ENCODE peak calls at places on chromosomes 2 and 18, in six cellular contexts. R is DND-41, M is sigmoid colon, C is HCT116, N is PC-3, E is adrenal gland. D is an unnamed sample.

GRCh38 chr2:17752892-17753802 is 463 bp downstream of the SMC6 start:
- DNase-seq in C (no peak), M (peak; percentile 66), N (peak; percentile 60), E (peak; percentile 58), R (peak; percentile 46), D (no peak)

GRCh38 chr2:119372778-119373568 is 6.2 kb downstream of the DBI start:
- DNase-seq in N (no peak), C (no peak), R (peak; percentile 10), M (no peak), E (no peak), D (no peak)

GRCh38 chr18:7202119-7202680 is 28.7 kb upstream of the LRRC30 start:
- DNase-seq in M (no peak), E (no peak), C (no peak), R (no peak), N (no peak), D (no peak)

GRCh38 chr2:44768438-44769236 is 172.9 kb upstream of the SIX3 start:
- DNase-seq in C (no peak), R (no peak), N (no peak), E (no peak), M (no peak), D (peak; percentile 46)

GRCh38 chr2:45874324-45874723 is 222.8 kb downstream of the PRKCE start:
- DNase-seq in R (no peak), E (peak; percentile 84), C (no peak), N (peak; percentile 19), M (peak; percentile 87), D (peak; percentile 82)

GRCh38 chr18:39591647-39592046 is 2026.0 kb upstream of the CELF4 start:
- DNase-seq in C (no peak), M (no peak), N (no peak), R (no peak), E (no peak), D (no peak)

GRCh38 chr2:43217228-43218220 is 8.9 kb downstream of the ZFP36L2 start:
- DNase-seq in E (peak; percentile 48), N (no peak), R (peak; percentile 36), M (no peak), C (no peak), D (no peak)

GRCh38 chr2:235740821-235741220 is 247.0 kb downstream of the AGAP1 start:
- DNase-seq in N (peak; percentile 42), C (no peak), R (peak; percentile 9), M (no peak), E (no peak), D (no peak)

GRCh38 chr2:61816480-61817355 is 37.1 kb downstream of the FAM161A start:
- DNase-seq in C (no peak), R (no peak), M (no peak), E (no peak), N (no peak), D (no peak)

GRCh38 chr2:234032301-234032856 is 18.1 kb upstream of the SPP2 start:
- DNase-seq in E (no peak), C (no peak), R (no peak), N (peak; percentile 86), M (no peak), D (no peak)

GRCh38 chr2:3625186-3625585 is 30.3 kb downstream of the COLEC11 start:
- DNase-seq in M (peak; percentile 41), E (no peak), R (no peak), N (no peak), C (no peak), D (peak; percentile 34)

GRCh38 chr2:201642086-201642578 is 1.2 kb downstream of the TMEM237 start:
- DNase-seq in E (peak; percentile 60), C (no peak), R (no peak), N (no peak), M (no peak), D (no peak)

GRCh38 chr18:13564579-13564978 is 161.8 kb downstream of the FAM210A start:
- DNase-seq in C (no peak), M (no peak), E (no peak), N (no peak), R (no peak), D (peak; percentile 73)

GRCh38 chr2:218607436-218608115 is at the start of gene PLCD4:
- DNase-seq in E (peak; percentile 46), C (no peak), N (peak; percentile 65), M (peak; percentile 89), R (no peak), D (peak; percentile 44)

GRCh38 chr2:187890690-187891089 is 336.5 kb upstream of the TFPI start:
- DNase-seq in N (no peak), C (no peak), M (no peak), R (no peak), E (no peak), D (no peak)

GRCh38 chr2:39994151-39994550 is 215.1 kb upstream of the THUMPD2 start:
- DNase-seq in M (no peak), N (peak; percentile 86), C (no peak), R (no peak), E (no peak), D (no peak)

GRCh38 chr2:104848526-104848925 is 5.4 kb upstream of the POU3F3 start:
- DNase-seq in R (no peak), N (no peak), M (no peak), C (no peak), E (no peak), D (no peak)

GRCh38 chr2:58562281-58562680 is 321.2 kb upstream of the FANCL start:
- DNase-seq in R (no peak), M (no peak), C (no peak), N (peak; percentile 26), E (no peak), D (no peak)

GRCh38 chr2:64850641-64851040 is 138.6 kb upstream of the SLC1A4 start:
- DNase-seq in C (no peak), N (no peak), M (no peak), R (no peak), E (no peak), D (no peak)

DNA sequence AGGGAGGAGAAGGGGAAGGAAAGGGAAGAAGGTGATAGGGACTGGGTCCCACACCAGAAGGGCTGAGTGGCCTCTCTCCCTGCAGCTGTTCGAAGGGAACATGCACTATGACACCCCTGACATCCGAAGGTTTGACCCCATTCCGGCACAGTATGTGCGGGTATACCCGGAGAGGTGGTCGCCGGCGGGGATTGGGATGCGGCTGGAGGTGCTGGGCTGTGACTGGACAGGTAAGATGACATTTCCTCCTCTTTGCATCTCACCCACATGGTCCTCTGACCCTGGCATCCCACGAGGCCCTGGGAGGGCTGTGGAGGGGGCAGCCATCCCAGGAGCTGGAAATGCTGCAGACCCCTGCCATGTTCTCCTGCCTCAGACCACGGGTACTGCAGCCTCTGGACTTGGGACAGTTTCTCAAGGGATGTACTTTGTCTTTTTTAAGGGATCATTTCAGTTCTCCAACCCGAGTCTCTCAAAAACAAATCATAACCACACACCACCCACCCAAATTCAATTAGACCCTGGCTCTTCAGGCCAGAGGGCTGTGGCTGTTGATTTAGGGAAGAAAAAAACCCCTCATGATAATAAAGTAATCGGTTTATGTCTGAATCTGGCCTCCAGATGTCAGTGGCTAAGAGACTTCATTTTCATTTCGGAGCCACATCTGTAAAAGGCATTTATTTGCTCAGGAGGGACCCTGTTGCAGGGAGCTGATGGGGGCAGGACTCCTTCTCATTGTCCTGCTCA is 63.5 kb downstream of the NRP2 start:
- DNase-seq in C (no peak), R (no peak), M (no peak), E (no peak), N (no peak), D (no peak)
- H3K4me1 ChIP-seq in C (peaks cover 46% of the 10 kb centered on the region), R (no peaks in the 10 kb centered on the region), M (peaks cover 79% of the 10 kb centered on the region), E (peaks cover 15% of the 10 kb centered on the region), N (peaks cover 58% of the 10 kb centered on the region), D (no peaks in the 10 kb centered on the region)

GRCh38 chr2:181682795-181683517 is 2.6 kb upstream of the NEUROD1 start:
- DNase-seq in N (no peak), R (no peak), E (no peak), M (no peak), C (no peak), D (no peak)

GRCh38 chr2:181685150-181685688 is 4.9 kb upstream of the NEUROD1 start:
- DNase-seq in M (no peak), C (no peak), R (no peak), E (no peak), N (no peak), D (no peak)

GRCh38 chr2:181684454-181685149 is 4.3 kb upstream of the NEUROD1 start:
- DNase-seq in N (no peak), M (no peak), E (no peak), C (no peak), R (no peak), D (no peak)

GRCh38 chr2:181682026-181682789 is 1.9 kb upstream of the NEUROD1 start:
- DNase-seq in E (no peak), M (no peak), R (no peak), N (no peak), C (no peak), D (no peak)

DNA sequence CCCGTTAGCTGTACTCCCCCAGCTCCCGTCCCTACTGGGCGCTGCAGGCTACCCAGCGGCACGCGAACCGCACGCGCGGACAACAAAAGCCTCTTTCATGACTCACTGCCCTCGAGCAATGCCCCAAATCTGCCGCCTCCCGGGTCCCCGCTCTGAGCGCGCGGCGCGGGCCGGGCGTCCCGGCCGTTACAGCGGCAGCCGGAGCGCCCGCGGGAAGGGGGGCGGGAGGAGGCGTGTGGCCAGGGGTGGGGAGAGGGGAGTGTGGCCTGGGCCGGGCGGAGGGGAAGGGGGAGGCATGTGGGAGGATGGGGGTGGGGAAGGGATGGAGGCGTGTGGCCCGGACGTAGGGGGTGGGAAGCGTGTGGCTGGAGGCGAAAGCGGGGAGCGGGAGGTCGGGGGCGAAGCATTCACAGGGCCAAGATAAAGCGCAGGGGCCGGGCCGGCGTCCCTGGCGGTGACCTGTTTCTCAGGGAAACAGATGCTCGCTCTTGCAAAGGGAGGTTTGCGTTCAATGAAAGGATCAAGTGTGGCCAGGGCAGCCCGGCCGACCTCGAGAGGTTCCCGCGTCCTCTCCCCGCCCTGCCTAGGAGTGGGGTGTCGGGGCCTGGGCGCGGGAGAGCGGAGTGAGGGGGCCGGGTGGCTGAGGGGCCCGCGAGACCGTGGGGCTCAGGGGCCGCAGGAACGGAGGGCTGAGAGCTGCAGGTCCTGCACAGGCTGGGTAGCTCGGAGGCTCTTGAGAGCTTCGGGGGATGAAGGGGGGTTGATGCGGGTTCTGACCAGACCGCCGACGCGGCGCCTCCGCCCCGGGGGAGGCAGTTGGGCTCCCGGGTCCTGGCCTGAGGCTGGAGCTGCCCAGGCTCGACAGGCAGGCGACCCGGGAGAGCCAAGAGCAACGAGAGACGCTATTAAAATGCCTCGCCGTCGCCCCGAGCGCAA is 3.5 kb upstream of the NEUROD1 start:
- DNase-seq in M (peak; percentile 63), E (no peak), C (peak; percentile 16), R (no peak), N (no peak), D (no peak)
- H3K4me3 ChIP-seq in M (peak overlapping the region; percentile 12), E (no peak overlapping the region), C (no peak overlapping the region), R (no peak overlapping the region), N (no peak overlapping the region), D (no peak overlapping the region)

GRCh38 chr2:171132086-171132485 is 28.6 kb downstream of the TLK1 start:
- DNase-seq in C (no peak), E (no peak), M (no peak), R (no peak), N (no peak), D (no peak)
- H3K27ac ChIP-seq in C (no peak overlapping the region), E (no peak overlapping the region), M (no peak overlapping the region), R (no peak overlapping the region), N (no peak overlapping the region), D (no peak overlapping the region)

GRCh38 chr18:58359226-58360019 is 269.5 kb downstream of the ALPK2 start:
- DNase-seq in N (no peak), R (no peak), M (no peak), C (no peak), E (no peak), D (no peak)
- H3K4me1 ChIP-seq in N (peaks cover 36% of the 10 kb centered on the region), R (no peaks in the 10 kb centered on the region), M (peaks cover 33% of the 10 kb centered on the region), C (no peaks in the 10 kb centered on the region), E (no peaks in the 10 kb centered on the region), D (peaks cover 2% of the 10 kb centered on the region)

D was measured in right cardiac atrium.